ENCODE peak calls at places on chromosomes 16 and 17, in seven cellular contexts. One of them, this sample, is unnamed.

GRCh38 chr16:12584488-12585233 is 219.0 kb downstream of the CPPED1 start:
- DNase-seq in kidney: no peak
- DNase-seq in pancreas: no peak
- DNase-seq in GM23338: no peak
- DNase-seq in endodermal cell: peak; percentile 30
- DNase-seq in fibroblast of lung: no peak
- DNase-seq in ovary: no peak
- DNase-seq in this sample: no peak

GRCh38 chr17:76687278-76688164 is 23.2 kb downstream of the MXRA7 start:
- DNase-seq in kidney: no peak
- DNase-seq in pancreas: no peak
- DNase-seq in GM23338: no peak
- DNase-seq in endodermal cell: no peak
- DNase-seq in fibroblast of lung: no peak
- DNase-seq in ovary: peak; percentile 72
- DNase-seq in this sample: no peak

GRCh38 chr16:83701494-83701893 is 106.3 kb upstream of the HSBP1 start:
- DNase-seq in kidney: no peak
- DNase-seq in pancreas: peak; percentile 4
- DNase-seq in GM23338: peak; percentile 90
- DNase-seq in endodermal cell: peak; percentile 95
- DNase-seq in fibroblast of lung: peak; percentile 51
- DNase-seq in ovary: no peak
- DNase-seq in this sample: peak; percentile 58

GRCh38 chr17:18004901-18005305 is 32.2 kb downstream of the DRC3 start:
- DNase-seq in kidney: no peak
- DNase-seq in pancreas: no peak
- DNase-seq in GM23338: peak; percentile 67
- DNase-seq in endodermal cell: peak; percentile 89
- DNase-seq in fibroblast of lung: no peak
- DNase-seq in ovary: no peak
- DNase-seq in this sample: no peak

GRCh38 chr17:35889818-35890773 is 9.9 kb upstream of the CCL5 start:
- DNase-seq in kidney: no peak
- DNase-seq in pancreas: no peak
- DNase-seq in GM23338: peak; percentile 2
- DNase-seq in endodermal cell: no peak
- DNase-seq in fibroblast of lung: peak; percentile 62
- DNase-seq in ovary: no peak
- DNase-seq in this sample: peak; percentile 84

GRCh38 chr17:76247304-76247703 is 7.0 kb upstream of the RNF157 start:
- DNase-seq in kidney: no peak
- DNase-seq in pancreas: no peak
- DNase-seq in GM23338: no peak
- DNase-seq in endodermal cell: no peak
- DNase-seq in fibroblast of lung: no peak
- DNase-seq in ovary: no peak
- DNase-seq in this sample: no peak

GRCh38 chr17:76501018-76501826 is at the start of gene RHBDF2:
- DNase-seq in kidney: peak; percentile 97
- DNase-seq in pancreas: peak; percentile 94
- DNase-seq in GM23338: peak; percentile 90
- DNase-seq in endodermal cell: peak; percentile 100
- DNase-seq in fibroblast of lung: peak; percentile 70
- DNase-seq in ovary: peak; percentile 96
- DNase-seq in this sample: peak; percentile 98

GRCh38 chr17:49859991-49860953 is 12.4 kb upstream of the TAC4 start:
- DNase-seq in kidney: no peak
- DNase-seq in pancreas: no peak
- DNase-seq in GM23338: peak; percentile 69
- DNase-seq in endodermal cell: peak; percentile 90
- DNase-seq in fibroblast of lung: no peak
- DNase-seq in ovary: no peak
- DNase-seq in this sample: peak; percentile 84

GRCh38 chr17:80274317-80274716 is 13.7 kb downstream of the RNF213 start:
- DNase-seq in kidney: no peak
- DNase-seq in pancreas: no peak
- DNase-seq in GM23338: peak; percentile 31
- DNase-seq in endodermal cell: no peak
- DNase-seq in fibroblast of lung: no peak
- DNase-seq in ovary: no peak
- DNase-seq in this sample: no peak

GRCh38 chr17:42310281-42311156 is 22.2 kb downstream of the STAT5A start:
- DNase-seq in kidney: no peak
- DNase-seq in pancreas: no peak
- DNase-seq in GM23338: peak; percentile 71
- DNase-seq in endodermal cell: peak; percentile 82
- DNase-seq in fibroblast of lung: no peak
- DNase-seq in ovary: peak; percentile 69
- DNase-seq in this sample: no peak

GRCh38 chr17:35345926-35346771 is 27.3 kb downstream of the SLFN11 start:
- DNase-seq in kidney: peak; percentile 85
- DNase-seq in pancreas: peak; percentile 26
- DNase-seq in GM23338: peak; percentile 72
- DNase-seq in endodermal cell: peak; percentile 80
- DNase-seq in fibroblast of lung: peak; percentile 33
- DNase-seq in ovary: peak; percentile 64
- DNase-seq in this sample: peak; percentile 87

GRCh38 chr16:11672206-11673090 is 4.2 kb downstream of the SNN start:
- DNase-seq in kidney: peak; percentile 74
- DNase-seq in pancreas: peak; percentile 29
- DNase-seq in GM23338: no peak
- DNase-seq in endodermal cell: no peak
- DNase-seq in fibroblast of lung: no peak
- DNase-seq in ovary: no peak
- DNase-seq in this sample: no peak

GRCh38 chr16:87851141-87851587 is 18.1 kb downstream of the SLC7A5 start:
- DNase-seq in kidney: no peak
- DNase-seq in pancreas: no peak
- DNase-seq in GM23338: no peak
- DNase-seq in endodermal cell: no peak
- DNase-seq in fibroblast of lung: peak; percentile 22
- DNase-seq in ovary: no peak
- DNase-seq in this sample: peak; percentile 75

GRCh38 chr16:87849419-87850008 is 19.8 kb downstream of the SLC7A5 start:
- DNase-seq in kidney: no peak
- DNase-seq in pancreas: no peak
- DNase-seq in GM23338: no peak
- DNase-seq in endodermal cell: no peak
- DNase-seq in fibroblast of lung: no peak
- DNase-seq in ovary: peak; percentile 30
- DNase-seq in this sample: peak; percentile 88

GRCh38 chr16:87850009-87851006 is 19.0 kb downstream of the SLC7A5 start:
- DNase-seq in kidney: no peak
- DNase-seq in pancreas: peak; percentile 45
- DNase-seq in GM23338: peak; percentile 82
- DNase-seq in endodermal cell: peak; percentile 93
- DNase-seq in fibroblast of lung: peak; percentile 22
- DNase-seq in ovary: peak; percentile 72
- DNase-seq in this sample: peak; percentile 99

GRCh38 chr16:87853411-87854052 is 15.8 kb downstream of the SLC7A5 start:
- DNase-seq in kidney: peak; percentile 96
- DNase-seq in pancreas: peak; percentile 84
- DNase-seq in GM23338: peak; percentile 90
- DNase-seq in endodermal cell: peak; percentile 93
- DNase-seq in fibroblast of lung: peak; percentile 88
- DNase-seq in ovary: peak; percentile 89
- DNase-seq in this sample: peak; percentile 98

DNA sequence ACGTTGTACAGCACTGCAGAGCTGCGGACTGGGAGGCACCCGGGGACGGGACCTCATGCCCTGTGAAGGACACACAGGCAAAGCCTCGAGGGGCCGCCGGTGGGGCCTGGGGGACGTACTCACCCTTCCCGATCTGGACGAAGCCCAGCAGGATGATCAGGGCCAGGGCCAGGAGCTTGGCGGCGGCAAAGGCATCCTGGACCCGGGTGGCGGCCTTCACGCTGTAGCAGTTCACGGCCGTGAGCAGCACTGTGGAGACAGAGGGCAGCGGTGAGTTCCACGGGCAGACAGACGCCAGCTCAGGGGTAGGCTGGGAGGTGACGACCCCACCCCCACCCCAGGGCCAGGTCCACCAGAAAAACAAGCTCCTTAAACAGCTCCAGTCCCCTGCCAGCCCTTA is 17.7 kb downstream of the SLC7A5 start:
- DNase-seq in kidney: no peak
- DNase-seq in pancreas: no peak
- DNase-seq in GM23338: no peak
- DNase-seq in endodermal cell: peak; percentile 85
- DNase-seq in fibroblast of lung: no peak
- DNase-seq in ovary: peak; percentile 32
- DNase-seq in this sample: peak; percentile 79
- TF ChIP-seq CTCF in kidney: no peak
- TF ChIP-seq CTCF in pancreas: no peak
- TF ChIP-seq CTCF in GM23338: no peak
- TF ChIP-seq CTCF in endodermal cell: peak; percentile 34
- TF ChIP-seq CTCF in fibroblast of lung: no peak
- TF ChIP-seq CTCF in ovary: no peak
- TF ChIP-seq CTCF in this sample: no peak

DNA sequence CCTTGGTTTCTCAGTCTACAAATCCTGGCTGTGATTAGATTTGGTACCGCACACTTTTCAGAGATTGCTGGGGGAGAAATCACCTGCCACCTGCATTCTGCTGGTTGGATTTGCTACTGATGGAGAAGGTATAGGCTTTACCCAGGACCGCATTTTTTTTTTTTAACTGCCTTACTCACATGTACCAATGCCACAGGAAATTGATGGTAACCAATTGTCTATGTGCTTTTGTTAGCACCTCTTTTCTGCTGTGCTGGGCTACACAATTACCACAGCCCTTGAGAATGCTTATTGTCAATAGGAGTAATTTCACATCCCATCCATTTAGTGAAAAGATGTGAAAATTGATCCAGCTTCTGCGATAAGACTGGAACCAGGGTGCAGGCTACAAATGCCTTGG is 74.4 kb upstream of the TANC2 start:
- DNase-seq in kidney: no peak
- DNase-seq in pancreas: no peak
- DNase-seq in GM23338: no peak
- DNase-seq in endodermal cell: peak; percentile 35
- DNase-seq in fibroblast of lung: no peak
- DNase-seq in ovary: no peak
- DNase-seq in this sample: no peak
- H3K4me3 ChIP-seq in kidney: no peak overlapping the region
- H3K4me3 ChIP-seq in pancreas: no peak overlapping the region
- H3K4me3 ChIP-seq in GM23338: no peak overlapping the region
- H3K4me3 ChIP-seq in endodermal cell: no peak overlapping the region
- H3K4me3 ChIP-seq in fibroblast of lung: no peak overlapping the region
- H3K4me3 ChIP-seq in ovary: no peak overlapping the region
- H3K4me3 ChIP-seq in this sample: no peak overlapping the region

GRCh38 chr17:63435681-63436522 is 10.2 kb downstream of the CYB561 start:
- DNase-seq in kidney: peak; percentile 82
- DNase-seq in pancreas: peak; percentile 73
- DNase-seq in GM23338: peak; percentile 84
- DNase-seq in endodermal cell: peak; percentile 87
- DNase-seq in fibroblast of lung: no peak
- DNase-seq in ovary: no peak
- DNase-seq in this sample: peak; percentile 84
- H3K4me1 ChIP-seq in kidney: peaks cover 5% of the 10 kb centered on the region
- H3K4me1 ChIP-seq in pancreas: peaks cover 54% of the 10 kb centered on the region
- H3K4me1 ChIP-seq in GM23338: peaks cover 6% of the 10 kb centered on the region
- H3K4me1 ChIP-seq in endodermal cell: no peaks in the 10 kb centered on the region
- H3K4me1 ChIP-seq in fibroblast of lung: peaks cover 15% of the 10 kb centered on the region
- H3K4me1 ChIP-seq in ovary: peaks cover 7% of the 10 kb centered on the region
- H3K4me1 ChIP-seq in this sample: peaks cover 47% of the 10 kb centered on the region

DNA sequence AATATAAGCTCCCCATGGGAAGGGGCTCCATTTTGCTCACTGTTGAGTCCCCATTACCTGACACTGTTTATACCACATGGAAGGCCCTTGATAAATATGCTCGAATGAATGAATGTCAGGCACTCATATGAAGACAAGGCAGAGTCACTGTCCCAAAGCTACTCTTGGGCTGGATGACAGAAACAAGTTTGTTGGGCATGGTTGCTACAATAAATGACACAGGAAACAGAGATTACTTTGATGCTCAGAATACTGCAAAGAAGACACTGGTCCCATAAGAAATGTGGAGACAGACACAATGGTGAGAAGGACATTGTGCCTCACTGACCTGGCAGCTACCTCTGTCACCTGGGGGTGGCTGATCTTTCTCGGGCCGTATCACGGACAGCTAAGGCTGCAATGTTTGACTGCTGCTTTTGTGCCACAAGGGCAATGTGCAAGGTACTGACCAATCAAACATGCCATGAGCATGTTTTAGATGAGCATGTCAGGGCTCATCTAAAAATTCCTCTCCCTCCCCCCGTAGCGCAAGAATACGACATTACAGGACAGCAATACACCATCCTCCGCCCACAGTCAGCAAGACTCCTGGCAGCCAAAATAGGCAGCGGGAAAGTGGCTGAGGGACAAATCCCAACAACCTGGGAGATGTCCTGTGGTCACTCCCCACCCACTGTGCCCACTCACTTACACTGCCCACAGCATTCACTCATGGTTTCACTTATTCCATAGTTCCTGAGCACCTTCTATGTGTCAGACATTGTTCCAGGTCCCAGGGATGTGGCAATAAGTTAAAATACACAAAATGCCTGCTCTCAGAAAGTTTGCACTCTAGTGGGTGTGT is 5.0 kb downstream of the PIK3R6 start:
- DNase-seq in kidney: no peak
- DNase-seq in pancreas: no peak
- DNase-seq in GM23338: no peak
- DNase-seq in endodermal cell: peak; percentile 40
- DNase-seq in fibroblast of lung: no peak
- DNase-seq in ovary: no peak
- DNase-seq in this sample: peak; percentile 54
- TF ChIP-seq CTCF in kidney: no peak
- TF ChIP-seq CTCF in pancreas: no peak
- TF ChIP-seq CTCF in GM23338: no peak
- TF ChIP-seq CTCF in endodermal cell: no peak
- TF ChIP-seq CTCF in fibroblast of lung: no peak
- TF ChIP-seq CTCF in ovary: no peak
- TF ChIP-seq CTCF in this sample: no peak

DNA sequence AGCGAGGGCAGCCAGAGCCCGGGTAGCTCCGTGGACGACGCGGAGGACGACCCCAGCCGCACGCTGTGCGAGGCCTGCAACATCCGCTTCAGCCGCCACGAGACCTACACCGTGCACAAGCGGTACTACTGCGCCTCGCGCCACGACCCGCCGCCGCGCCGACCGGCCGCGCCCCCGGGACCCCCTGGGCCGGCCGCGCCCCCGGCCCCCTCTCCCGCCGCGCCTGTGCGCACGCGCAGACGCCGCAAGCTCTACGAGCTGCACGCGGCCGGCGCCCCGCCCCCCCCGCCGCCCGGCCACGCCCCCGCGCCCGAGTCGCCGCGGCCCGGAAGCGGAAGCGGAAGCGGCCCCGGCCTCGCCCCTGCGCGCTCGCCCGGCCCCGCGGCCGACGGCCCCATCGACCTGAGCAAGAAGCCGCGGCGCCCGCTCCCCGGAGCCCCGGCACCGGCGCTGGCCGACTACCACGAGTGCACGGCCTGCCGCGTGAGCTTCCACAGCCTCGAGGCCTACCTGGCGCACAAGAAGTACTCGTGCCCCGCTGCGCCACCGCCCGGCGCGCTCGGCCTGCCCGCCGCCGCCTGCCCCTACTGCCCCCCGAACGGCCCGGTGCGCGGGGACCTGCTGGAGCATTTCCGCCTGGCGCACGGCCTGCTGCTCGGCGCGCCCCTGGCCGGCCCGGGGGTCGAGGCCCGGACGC is 36.1 kb upstream of the ZC3H18 start:
- DNase-seq in kidney: peak; percentile 93
- DNase-seq in pancreas: no peak
- DNase-seq in GM23338: peak; percentile 81
- DNase-seq in endodermal cell: peak; percentile 92
- DNase-seq in fibroblast of lung: peak; percentile 48
- DNase-seq in ovary: peak; percentile 90
- DNase-seq in this sample: peak; percentile 100
- H3K4me3 ChIP-seq in kidney: peak overlapping the region; percentile 39
- H3K4me3 ChIP-seq in pancreas: peak overlapping the region; percentile 30
- H3K4me3 ChIP-seq in GM23338: peak overlapping the region; percentile 70
- H3K4me3 ChIP-seq in endodermal cell: no peak overlapping the region
- H3K4me3 ChIP-seq in fibroblast of lung: no peak overlapping the region
- H3K4me3 ChIP-seq in ovary: peak overlapping the region; percentile 65
- H3K4me3 ChIP-seq in this sample: peak overlapping the region; percentile 76